ENCODE peak calls at places on chromosomes 6 and 20, in four cellular contexts. One of them, this sample, is unnamed.

GRCh38 chr6:36075656-36076055 is 48.0 kb downstream of the MAPK14 start:
- DNase-seq in PC-3: peak; percentile 30
- DNase-seq in neuronal stem cell: no peak
- DNase-seq in breast epithelium: no peak
- DNase-seq in this sample: peak; percentile 31

GRCh38 chr20:59608871-59609270 is 4.5 kb downstream of the PHACTR3 start:
- DNase-seq in neuronal stem cell: no peak
- DNase-seq in PC-3: no peak
- DNase-seq in breast epithelium: no peak
- DNase-seq in this sample: no peak

GRCh38 chr6:22827760-22828159 is 258.4 kb downstream of the HDGFL1 start:
- DNase-seq in breast epithelium: no peak
- DNase-seq in neuronal stem cell: no peak
- DNase-seq in PC-3: no peak
- DNase-seq in this sample: no peak

GRCh38 chr20:5658897-5659296 is 91.3 kb upstream of the SHLD1 start:
- DNase-seq in breast epithelium: no peak
- DNase-seq in PC-3: peak; percentile 12
- DNase-seq in neuronal stem cell: peak; percentile 9
- DNase-seq in this sample: peak; percentile 90

GRCh38 chr6:44133003-44133931 is 5.9 kb downstream of the TMEM63B start:
- DNase-seq in PC-3: peak; percentile 60
- DNase-seq in breast epithelium: peak; percentile 66
- DNase-seq in neuronal stem cell: peak; percentile 37
- DNase-seq in this sample: peak; percentile 49

GRCh38 chr6:54737247-54737646 is 109.3 kb upstream of the FAM83B start:
- DNase-seq in neuronal stem cell: no peak
- DNase-seq in breast epithelium: no peak
- DNase-seq in PC-3: no peak
- DNase-seq in this sample: no peak

GRCh38 chr6:30515106-30515505 is 25.8 kb downstream of the HLA-E start:
- DNase-seq in breast epithelium: no peak
- DNase-seq in PC-3: no peak
- DNase-seq in neuronal stem cell: no peak
- DNase-seq in this sample: no peak

GRCh38 chr6:166738778-166739654 is 112.0 kb upstream of the RPS6KA2 start:
- DNase-seq in neuronal stem cell: no peak
- DNase-seq in breast epithelium: no peak
- DNase-seq in PC-3: no peak
- DNase-seq in this sample: peak; percentile 26

GRCh38 chr20:44012466-44013226 is 98.0 kb downstream of the TOX2 start:
- DNase-seq in PC-3: no peak
- DNase-seq in breast epithelium: no peak
- DNase-seq in neuronal stem cell: no peak
- DNase-seq in this sample: no peak

GRCh38 chr6:96899019-96899418 is 1.3 kb upstream of the NDUFAF4 start:
- DNase-seq in PC-3: peak; percentile 57
- DNase-seq in neuronal stem cell: no peak
- DNase-seq in breast epithelium: no peak
- DNase-seq in this sample: peak; percentile 64

GRCh38 chr6:1604991-1605821 is 4.5 kb upstream of the FOXC1 start:
- DNase-seq in breast epithelium: no peak
- DNase-seq in neuronal stem cell: no peak
- DNase-seq in PC-3: no peak
- DNase-seq in this sample: no peak

GRCh38 chr20:40536866-40537265 is 152.2 kb downstream of the MAFB start:
- DNase-seq in breast epithelium: no peak
- DNase-seq in neuronal stem cell: no peak
- DNase-seq in PC-3: no peak
- DNase-seq in this sample: peak; percentile 12

GRCh38 chr6:5501837-5502236 is 240.5 kb downstream of the FARS2 start:
- DNase-seq in PC-3: no peak
- DNase-seq in neuronal stem cell: no peak
- DNase-seq in breast epithelium: no peak
- DNase-seq in this sample: no peak

GRCh38 chr6:36120979-36121706 is 9.2 kb upstream of the MAPK13 start:
- DNase-seq in breast epithelium: peak; percentile 81
- DNase-seq in neuronal stem cell: no peak
- DNase-seq in PC-3: peak; percentile 71
- DNase-seq in this sample: peak; percentile 70

GRCh38 chr6:12602951-12603710 is 113.4 kb upstream of the PHACTR1 start:
- DNase-seq in breast epithelium: no peak
- DNase-seq in neuronal stem cell: no peak
- DNase-seq in PC-3: peak; percentile 81
- DNase-seq in this sample: peak; percentile 66

GRCh38 chr6:28880894-28881780 is 42.6 kb downstream of the TRIM27 start:
- DNase-seq in PC-3: peak; percentile 88
- DNase-seq in neuronal stem cell: peak; percentile 85
- DNase-seq in breast epithelium: peak; percentile 71
- DNase-seq in this sample: peak; percentile 49

GRCh38 chr6:4265740-4266139 is 130.4 kb upstream of the ECI2 start:
- DNase-seq in PC-3: no peak
- DNase-seq in breast epithelium: no peak
- DNase-seq in neuronal stem cell: no peak
- DNase-seq in this sample: no peak

GRCh38 chr6:23510778-23511510 is 615.1 kb upstream of the NRSN1 start:
- DNase-seq in breast epithelium: no peak
- DNase-seq in neuronal stem cell: no peak
- DNase-seq in PC-3: no peak
- DNase-seq in this sample: no peak

GRCh38 chr6:75084872-75085381 is 120.9 kb downstream of the COL12A1 start:
- DNase-seq in breast epithelium: peak; percentile 65
- DNase-seq in neuronal stem cell: peak; percentile 21
- DNase-seq in PC-3: no peak
- DNase-seq in this sample: peak; percentile 56

GRCh38 chr20:22453244-22454080 is 130.9 kb downstream of the FOXA2 start:
- DNase-seq in breast epithelium: no peak
- DNase-seq in PC-3: peak; percentile 78
- DNase-seq in neuronal stem cell: no peak
- DNase-seq in this sample: peak; percentile 61

GRCh38 chr6:93964296-93964695 is 544.9 kb upstream of the EPHA7 start:
- DNase-seq in breast epithelium: no peak
- DNase-seq in PC-3: no peak
- DNase-seq in neuronal stem cell: no peak
- DNase-seq in this sample: no peak

GRCh38 chr20:35431621-35432429 is 6.2 kb downstream of the GDF5 start:
- DNase-seq in neuronal stem cell: no peak
- DNase-seq in breast epithelium: no peak
- DNase-seq in PC-3: no peak
- DNase-seq in this sample: no peak

GRCh38 chr6:92110390-92110789 is 1309.0 kb downstream of the EPHA7 start:
- DNase-seq in PC-3: no peak
- DNase-seq in neuronal stem cell: no peak
- DNase-seq in breast epithelium: no peak
- DNase-seq in this sample: no peak

GRCh38 chr6:18390476-18390875 is 3.3 kb downstream of the RNF144B start:
- DNase-seq in breast epithelium: no peak
- DNase-seq in neuronal stem cell: no peak
- DNase-seq in PC-3: no peak
- DNase-seq in this sample: no peak

GRCh38 chr6:14661188-14661587 is 543.6 kb downstream of the CD83 start:
- DNase-seq in PC-3: no peak
- DNase-seq in neuronal stem cell: no peak
- DNase-seq in breast epithelium: no peak
- DNase-seq in this sample: peak; percentile 50

DNA sequence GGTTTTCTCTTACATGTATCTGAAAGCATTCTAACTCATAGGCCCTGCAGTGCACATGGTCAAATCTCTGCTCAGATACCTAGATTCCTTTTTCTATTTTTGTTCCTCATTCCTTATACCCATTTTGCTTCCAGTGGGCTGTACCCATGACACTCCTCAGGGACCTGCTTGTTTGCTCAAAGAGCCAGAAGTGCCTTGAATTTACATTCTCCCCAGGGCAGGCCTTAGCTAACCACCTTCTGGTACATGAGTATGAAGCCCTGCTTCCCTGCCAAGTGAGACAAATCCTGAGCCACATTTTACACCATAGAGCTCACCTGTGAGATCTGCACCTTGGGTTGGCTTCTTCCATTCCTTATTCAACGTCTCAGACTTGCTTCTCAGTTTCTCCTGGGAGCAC is 326.6 kb upstream of the SASH1 start:
- DNase-seq in PC-3: no peak
- DNase-seq in breast epithelium: no peak
- DNase-seq in neuronal stem cell: no peak
- DNase-seq in this sample: no peak
- H3K4me3 ChIP-seq in PC-3: no peak overlapping the region
- H3K4me3 ChIP-seq in breast epithelium: no peak overlapping the region
- H3K4me3 ChIP-seq in neuronal stem cell: no peak overlapping the region
- H3K4me3 ChIP-seq in this sample: no peak overlapping the region

DNA sequence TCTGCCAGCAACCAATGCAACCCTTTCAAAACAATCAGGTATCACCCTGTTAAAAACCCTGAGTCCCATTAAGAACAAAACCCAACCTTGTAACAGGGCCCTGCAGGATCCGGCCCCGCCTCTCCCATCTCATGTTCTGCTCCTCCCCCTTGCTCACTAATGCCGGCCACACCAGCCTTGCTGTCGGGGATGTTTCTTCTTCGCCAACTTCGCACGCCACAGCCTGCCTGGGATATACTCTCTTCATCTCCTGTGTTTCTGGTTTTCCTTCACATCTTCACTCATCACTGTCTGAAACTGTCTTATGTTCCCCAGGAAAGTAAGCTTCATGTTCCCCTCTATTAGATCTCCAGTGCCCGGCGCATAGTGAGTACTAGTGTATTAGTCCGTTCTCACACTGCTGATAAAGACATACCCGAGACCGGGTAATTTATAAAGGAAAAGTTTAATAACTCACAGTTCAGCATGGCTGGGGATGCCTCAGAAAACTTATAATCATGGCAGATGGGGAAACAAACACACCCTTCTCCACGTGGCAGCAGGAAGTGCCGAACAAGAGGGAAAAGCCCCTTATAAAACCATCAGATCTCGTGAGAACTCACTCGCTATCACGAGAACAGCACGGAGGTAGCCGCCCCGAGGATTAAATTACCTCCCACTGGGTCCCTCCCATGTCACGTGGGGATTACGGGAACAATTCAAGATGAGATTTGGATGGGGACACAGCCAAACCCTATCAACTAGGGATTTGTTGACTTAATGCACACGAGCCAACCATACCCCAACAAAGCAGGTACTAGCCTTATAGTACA is 5.1 kb downstream of the TP53RK start:
- DNase-seq in neuronal stem cell: peak; percentile 45
- DNase-seq in PC-3: no peak
- DNase-seq in breast epithelium: no peak
- DNase-seq in this sample: peak; percentile 74
- H3K4me3 ChIP-seq in neuronal stem cell: no peak overlapping the region
- H3K4me3 ChIP-seq in PC-3: peak overlapping the region; percentile 23
- H3K4me3 ChIP-seq in breast epithelium: peak overlapping the region; percentile 23
- H3K4me3 ChIP-seq in this sample: peak overlapping the region; percentile 51

DNA sequence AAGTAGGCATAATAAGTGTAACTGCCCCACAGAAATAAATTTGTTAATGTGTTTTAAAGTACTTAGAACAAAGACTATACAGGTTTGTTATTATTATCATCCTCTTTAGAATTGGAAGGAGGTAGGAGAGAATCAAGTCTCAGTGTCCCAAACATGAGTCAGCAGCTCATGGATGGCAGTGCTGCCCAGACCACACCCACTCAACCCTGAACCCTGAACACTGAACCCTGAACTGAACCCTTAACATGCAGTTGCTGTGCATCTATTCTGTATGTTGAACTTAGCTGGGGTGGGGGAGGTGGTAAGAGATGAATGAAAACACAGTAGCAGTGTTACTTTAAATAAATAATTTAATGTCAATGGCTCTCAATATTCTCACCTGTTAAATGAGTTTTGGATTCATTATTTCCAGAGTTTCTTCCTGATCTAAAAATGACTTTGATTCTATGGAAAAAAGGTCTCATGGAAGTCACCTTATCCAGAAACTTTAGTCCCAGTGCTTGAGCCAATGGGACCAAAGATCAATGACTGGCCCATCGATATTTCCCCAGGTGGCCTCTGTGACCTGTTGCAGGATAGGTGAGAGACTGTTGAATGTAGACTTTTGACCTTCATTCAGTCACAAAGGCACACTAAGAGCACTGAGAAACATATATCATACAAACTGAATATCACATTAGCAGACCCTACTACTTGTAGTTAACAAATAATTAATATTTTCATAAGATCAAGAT is 3.1 kb upstream of the ANKRD66 start:
- DNase-seq in breast epithelium: no peak
- DNase-seq in neuronal stem cell: no peak
- DNase-seq in PC-3: no peak
- DNase-seq in this sample: no peak
- H3K4me3 ChIP-seq in breast epithelium: no peak overlapping the region
- H3K4me3 ChIP-seq in neuronal stem cell: no peak overlapping the region
- H3K4me3 ChIP-seq in PC-3: no peak overlapping the region
- H3K4me3 ChIP-seq in this sample: no peak overlapping the region

GRCh38 chr6:90230547-90231240 is 65.9 kb downstream of the BACH2 start:
- DNase-seq in PC-3: no peak
- DNase-seq in neuronal stem cell: no peak
- DNase-seq in breast epithelium: no peak
- DNase-seq in this sample: no peak
- H3K4me3 ChIP-seq in PC-3: no peak overlapping the region
- H3K4me3 ChIP-seq in neuronal stem cell: no peak overlapping the region
- H3K4me3 ChIP-seq in breast epithelium: no peak overlapping the region
- H3K4me3 ChIP-seq in this sample: no peak overlapping the region

DNA sequence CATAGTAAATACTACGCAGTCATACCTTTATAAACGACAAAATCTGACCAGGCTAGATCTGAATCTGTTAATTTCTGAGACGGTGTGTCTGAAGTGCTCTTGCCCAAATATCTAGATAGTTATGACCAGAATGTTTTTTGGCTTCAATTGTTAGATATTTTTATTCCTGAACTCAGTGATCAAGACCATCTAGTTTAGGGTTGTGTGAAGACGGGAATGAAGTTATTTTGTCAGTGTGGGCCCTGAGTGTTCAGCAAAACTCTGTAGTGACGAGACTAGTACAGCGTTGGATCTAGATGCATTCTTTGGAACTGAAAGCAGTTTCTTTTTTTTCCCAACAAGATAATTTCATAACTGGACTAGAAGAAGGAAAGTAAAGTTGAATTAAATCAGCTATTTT is 3.1 kb downstream of the STXBP5 start:
- DNase-seq in breast epithelium: no peak
- DNase-seq in neuronal stem cell: no peak
- DNase-seq in PC-3: no peak
- DNase-seq in this sample: no peak
- H3K4me3 ChIP-seq in breast epithelium: no peak overlapping the region
- H3K4me3 ChIP-seq in neuronal stem cell: no peak overlapping the region
- H3K4me3 ChIP-seq in PC-3: peak overlapping the region; percentile 12
- H3K4me3 ChIP-seq in this sample: no peak overlapping the region

This sample was measured in bronchial epithelial cell.